ENCODE peak calls at places on chromosomes 5 and 9, in seven cellular contexts. One of them, this sample, is unnamed.

GRCh38 chr5:54669845-54670635 is 152.5 kb downstream of the SNX18 start:
- DNase-seq in adrenal gland: no peak
- DNase-seq in GM12878: no peak
- DNase-seq in esophagus squamous epithelium: no peak
- DNase-seq in HCT116: no peak
- DNase-seq in stomach: no peak
- DNase-seq in IMR-90: peak; percentile 48
- DNase-seq in this sample: no peak

GRCh38 chr5:56326770-56327169 is 93.6 kb upstream of the ANKRD55 start:
- DNase-seq in adrenal gland: no peak
- DNase-seq in GM12878: no peak
- DNase-seq in esophagus squamous epithelium: no peak
- DNase-seq in HCT116: no peak
- DNase-seq in stomach: no peak
- DNase-seq in IMR-90: no peak
- DNase-seq in this sample: no peak

GRCh38 chr9:89309608-89310485 is 1.1 kb upstream of the CKS2 start:
- DNase-seq in adrenal gland: no peak
- DNase-seq in GM12878: no peak
- DNase-seq in esophagus squamous epithelium: no peak
- DNase-seq in HCT116: peak; percentile 41
- DNase-seq in stomach: no peak
- DNase-seq in IMR-90: no peak
- DNase-seq in this sample: peak; percentile 63

GRCh38 chr9:131885144-131885609 is 145.3 kb upstream of the RAPGEF1 start:
- DNase-seq in adrenal gland: no peak
- DNase-seq in GM12878: no peak
- DNase-seq in esophagus squamous epithelium: no peak
- DNase-seq in HCT116: no peak
- DNase-seq in stomach: peak; percentile 49
- DNase-seq in IMR-90: no peak
- DNase-seq in this sample: no peak

GRCh38 chr5:106481375-106481774 is 1189.4 kb downstream of the EFNA5 start:
- DNase-seq in adrenal gland: no peak
- DNase-seq in GM12878: no peak
- DNase-seq in esophagus squamous epithelium: no peak
- DNase-seq in HCT116: no peak
- DNase-seq in stomach: no peak
- DNase-seq in IMR-90: peak; percentile 35
- DNase-seq in this sample: no peak

GRCh38 chr9:83477571-83477970 is 60.6 kb downstream of the FRMD3 start:
- DNase-seq in adrenal gland: no peak
- DNase-seq in GM12878: no peak
- DNase-seq in esophagus squamous epithelium: no peak
- DNase-seq in HCT116: no peak
- DNase-seq in stomach: no peak
- DNase-seq in IMR-90: no peak
- DNase-seq in this sample: no peak

GRCh38 chr5:71937906-71938698 is 169.2 kb upstream of the MAP1B start:
- DNase-seq in adrenal gland: peak; percentile 78
- DNase-seq in GM12878: no peak
- DNase-seq in esophagus squamous epithelium: no peak
- DNase-seq in HCT116: no peak
- DNase-seq in stomach: no peak
- DNase-seq in IMR-90: no peak
- DNase-seq in this sample: no peak

GRCh38 chr5:150590979-150591411 is 49.5 kb upstream of the SYNPO start:
- DNase-seq in adrenal gland: no peak
- DNase-seq in GM12878: no peak
- DNase-seq in esophagus squamous epithelium: no peak
- DNase-seq in HCT116: no peak
- DNase-seq in stomach: no peak
- DNase-seq in IMR-90: no peak
- DNase-seq in this sample: no peak

GRCh38 chr5:39760385-39761198 is 335.8 kb upstream of the DAB2 start:
- DNase-seq in adrenal gland: no peak
- DNase-seq in GM12878: no peak
- DNase-seq in esophagus squamous epithelium: no peak
- DNase-seq in HCT116: no peak
- DNase-seq in stomach: no peak
- DNase-seq in IMR-90: peak; percentile 94
- DNase-seq in this sample: no peak

GRCh38 chr5:156963125-156963524 is at the start of gene TIMD4:
- DNase-seq in adrenal gland: no peak
- DNase-seq in GM12878: no peak
- DNase-seq in esophagus squamous epithelium: no peak
- DNase-seq in HCT116: no peak
- DNase-seq in stomach: no peak
- DNase-seq in IMR-90: no peak
- DNase-seq in this sample: no peak

GRCh38 chr9:133861103-133861502 is 123.0 kb upstream of the SARDH start:
- DNase-seq in adrenal gland: no peak
- DNase-seq in GM12878: no peak
- DNase-seq in esophagus squamous epithelium: no peak
- DNase-seq in HCT116: no peak
- DNase-seq in stomach: no peak
- DNase-seq in IMR-90: no peak
- DNase-seq in this sample: no peak

GRCh38 chr9:42388846-42389245 is 205.4 kb downstream of the SPATA31A6 start:
- DNase-seq in adrenal gland: no peak
- DNase-seq in GM12878: no peak
- DNase-seq in esophagus squamous epithelium: no peak
- DNase-seq in HCT116: no peak
- DNase-seq in stomach: no peak
- DNase-seq in IMR-90: no peak
- DNase-seq in this sample: no peak

GRCh38 chr5:181255836-181256578 is 4.9 kb downstream of the TRIM52 start:
- DNase-seq in adrenal gland: no peak
- DNase-seq in GM12878: no peak
- DNase-seq in esophagus squamous epithelium: no peak
- DNase-seq in HCT116: no peak
- DNase-seq in stomach: no peak
- DNase-seq in IMR-90: no peak
- DNase-seq in this sample: no peak
- TF ChIP-seq POLR2A in adrenal gland: no peak
- TF ChIP-seq POLR2A in GM12878: no peak
- TF ChIP-seq POLR2A in esophagus squamous epithelium: no peak
- TF ChIP-seq POLR2A in HCT116: no peak
- TF ChIP-seq POLR2A in stomach: no peak
- TF ChIP-seq POLR2A in IMR-90: no peak
- TF ChIP-seq POLR2A in this sample: peak; percentile 9

GRCh38 chr9:93451762-93452709 is 551 bp downstream of the FAM120A start:
- DNase-seq in adrenal gland: peak; percentile 73
- DNase-seq in GM12878: no peak
- DNase-seq in esophagus squamous epithelium: no peak
- DNase-seq in HCT116: no peak
- DNase-seq in stomach: peak; percentile 58
- DNase-seq in IMR-90: peak; percentile 33
- DNase-seq in this sample: peak; percentile 78

GRCh38 chr9:93452710-93453046 is 703 bp downstream of the FAM120AOS start:
- DNase-seq in adrenal gland: no peak
- DNase-seq in GM12878: no peak
- DNase-seq in esophagus squamous epithelium: no peak
- DNase-seq in HCT116: no peak
- DNase-seq in stomach: peak; percentile 40
- DNase-seq in IMR-90: no peak
- DNase-seq in this sample: no peak

GRCh38 chr9:93447642-93448041 is 3.8 kb upstream of the FAM120A start:
- DNase-seq in adrenal gland: no peak
- DNase-seq in GM12878: no peak
- DNase-seq in esophagus squamous epithelium: no peak
- DNase-seq in HCT116: no peak
- DNase-seq in stomach: no peak
- DNase-seq in IMR-90: no peak
- DNase-seq in this sample: peak; percentile 23

GRCh38 chr9:93453047-93453914 is at the start of gene FAM120AOS:
- DNase-seq in adrenal gland: peak; percentile 97
- DNase-seq in GM12878: peak; percentile 71
- DNase-seq in esophagus squamous epithelium: peak; percentile 61
- DNase-seq in HCT116: peak; percentile 89
- DNase-seq in stomach: peak; percentile 94
- DNase-seq in IMR-90: peak; percentile 95
- DNase-seq in this sample: peak; percentile 92

GRCh38 chr9:93450817-93451761 is at the start of gene FAM120A:
- DNase-seq in adrenal gland: peak; percentile 77
- DNase-seq in GM12878: no peak
- DNase-seq in esophagus squamous epithelium: peak; percentile 9
- DNase-seq in HCT116: peak; percentile 15
- DNase-seq in stomach: peak; percentile 81
- DNase-seq in IMR-90: peak; percentile 70
- DNase-seq in this sample: peak; percentile 87
- TF ChIP-seq POLR2A in adrenal gland: peak; percentile 93
- TF ChIP-seq POLR2A in GM12878: peak; percentile 83
- TF ChIP-seq POLR2A in esophagus squamous epithelium: peak; percentile 95
- TF ChIP-seq POLR2A in HCT116: peak; percentile 69
- TF ChIP-seq POLR2A in stomach: no peak
- TF ChIP-seq POLR2A in IMR-90: peak; percentile 91
- TF ChIP-seq POLR2A in this sample: peak; percentile 86

GRCh38 chr5:132497488-132497997 is 7.0 kb upstream of the IRF1 start:
- DNase-seq in adrenal gland: peak; percentile 86
- DNase-seq in GM12878: no peak
- DNase-seq in esophagus squamous epithelium: no peak
- DNase-seq in HCT116: no peak
- DNase-seq in stomach: peak; percentile 63
- DNase-seq in IMR-90: peak; percentile 95
- DNase-seq in this sample: no peak
- TF ChIP-seq POLR2A in adrenal gland: no peak
- TF ChIP-seq POLR2A in GM12878: no peak
- TF ChIP-seq POLR2A in esophagus squamous epithelium: no peak
- TF ChIP-seq POLR2A in HCT116: no peak
- TF ChIP-seq POLR2A in stomach: no peak
- TF ChIP-seq POLR2A in IMR-90: peak; percentile 27
- TF ChIP-seq POLR2A in this sample: no peak

GRCh38 chr5:163565492-163565891 is 60.1 kb downstream of the MAT2B start:
- DNase-seq in adrenal gland: no peak
- DNase-seq in GM12878: no peak
- DNase-seq in esophagus squamous epithelium: no peak
- DNase-seq in HCT116: no peak
- DNase-seq in stomach: no peak
- DNase-seq in IMR-90: no peak
- DNase-seq in this sample: no peak

GRCh38 chr5:163567811-163568210 is 62.4 kb downstream of the MAT2B start:
- DNase-seq in adrenal gland: no peak
- DNase-seq in GM12878: no peak
- DNase-seq in esophagus squamous epithelium: no peak
- DNase-seq in HCT116: no peak
- DNase-seq in stomach: no peak
- DNase-seq in IMR-90: no peak
- DNase-seq in this sample: no peak

GRCh38 chr5:163566678-163567077 is 61.3 kb downstream of the MAT2B start:
- DNase-seq in adrenal gland: no peak
- DNase-seq in GM12878: no peak
- DNase-seq in esophagus squamous epithelium: no peak
- DNase-seq in HCT116: no peak
- DNase-seq in stomach: no peak
- DNase-seq in IMR-90: no peak
- DNase-seq in this sample: no peak

GRCh38 chr5:163564321-163564924 is 59.0 kb downstream of the MAT2B start:
- DNase-seq in adrenal gland: peak; percentile 87
- DNase-seq in GM12878: peak; percentile 30
- DNase-seq in esophagus squamous epithelium: peak; percentile 0
- DNase-seq in HCT116: peak; percentile 48
- DNase-seq in stomach: peak; percentile 62
- DNase-seq in IMR-90: peak; percentile 69
- DNase-seq in this sample: peak; percentile 44

DNA sequence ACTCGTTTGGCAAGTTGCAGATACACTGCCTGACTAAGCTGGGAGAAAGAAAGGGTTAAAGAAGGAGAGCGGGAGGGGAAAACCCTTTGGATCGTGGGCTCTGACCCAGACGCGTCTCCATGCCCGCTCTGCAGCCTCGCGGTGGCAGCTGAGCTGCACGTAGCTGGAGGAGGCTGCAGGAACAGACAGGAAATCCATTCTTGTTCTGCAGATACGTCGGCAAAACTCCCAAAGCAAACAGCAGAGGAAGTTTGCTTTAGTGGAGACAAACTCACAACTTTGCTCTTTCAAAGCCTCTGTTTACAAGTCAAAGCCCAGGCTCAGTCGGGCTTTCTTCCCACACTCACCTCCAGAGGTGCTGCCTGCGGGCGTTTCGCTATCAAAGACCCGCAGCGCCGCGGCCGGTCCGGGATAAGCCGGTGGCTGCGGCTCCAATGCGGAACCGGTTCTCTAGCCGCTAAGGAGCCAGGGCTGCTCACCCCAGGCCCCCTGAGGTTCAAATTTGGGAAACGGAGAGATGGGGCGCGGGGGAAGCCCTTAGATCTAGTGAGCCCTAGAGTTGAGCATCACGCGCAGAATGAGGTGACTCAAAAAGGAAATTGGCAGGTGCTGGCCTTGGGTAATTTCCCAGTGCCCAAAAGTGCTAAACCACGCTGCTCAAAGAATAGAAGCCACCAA is 60.7 kb downstream of the MAT2B start:
- DNase-seq in adrenal gland: peak; percentile 51
- DNase-seq in GM12878: peak; percentile 11
- DNase-seq in esophagus squamous epithelium: no peak
- DNase-seq in HCT116: no peak
- DNase-seq in stomach: peak; percentile 33
- DNase-seq in IMR-90: peak; percentile 36
- DNase-seq in this sample: no peak
- TF ChIP-seq POLR2A in adrenal gland: no peak
- TF ChIP-seq POLR2A in GM12878: no peak
- TF ChIP-seq POLR2A in esophagus squamous epithelium: no peak
- TF ChIP-seq POLR2A in HCT116: no peak
- TF ChIP-seq POLR2A in stomach: no peak
- TF ChIP-seq POLR2A in IMR-90: no peak
- TF ChIP-seq POLR2A in this sample: no peak

GRCh38 chr5:36151434-36152323 is at the start of the genes LMBRD2 and SKP2:
- DNase-seq in adrenal gland: peak; percentile 99
- DNase-seq in GM12878: peak; percentile 95
- DNase-seq in esophagus squamous epithelium: peak; percentile 92
- DNase-seq in HCT116: peak; percentile 92
- DNase-seq in stomach: peak; percentile 96
- DNase-seq in IMR-90: peak; percentile 98
- DNase-seq in this sample: peak; percentile 98
- TF ChIP-seq POLR2A in adrenal gland: peak; percentile 80
- TF ChIP-seq POLR2A in GM12878: peak; percentile 82
- TF ChIP-seq POLR2A in esophagus squamous epithelium: peak; percentile 64
- TF ChIP-seq POLR2A in HCT116: peak; percentile 89
- TF ChIP-seq POLR2A in stomach: no peak
- TF ChIP-seq POLR2A in IMR-90: peak; percentile 28
- TF ChIP-seq POLR2A in this sample: peak; percentile 72